ENCODE peak calls at places on chromosomes 11 and 22, in four cellular contexts. D is amniotic stem cell; U is RWPE1; I is stimulated activated CD4-positive, alpha-beta T cell treated with anti-CD3 and anti-CD28 coated beads, TNF-alpha, amount 100 ng/mL, for 1 hour. E is an unnamed sample.
A peak's percentile ranks its signal among the peaks of the same experiment; 100 is the strongest.

GRCh38 chr22:32044913-32045312 is 1.9 kb downstream of the SLC5A1 start:
- DNase-seq in U (no peak), I (no peak), D (no peak), E (no peak)

GRCh38 chr11:8099291-8099899 is 18.4 kb downstream of the TUB start:
- DNase-seq in U (peak; percentile 60), I (peak; percentile 19), D (peak; percentile 36), E (peak; percentile 86)

GRCh38 chr11:66315498-66315885 is 1.4 kb downstream of the CD248 start:
- DNase-seq in D (no peak), U (no peak), I (no peak), E (no peak)

GRCh38 chr22:42343551-42344081 is 73.2 kb upstream of the TCF20 start:
- DNase-seq in I (no peak), D (no peak), U (no peak), E (no peak)

GRCh38 chr11:82890002-82890341 is 10.3 kb downstream of the PRCP start:
- DNase-seq in I (no peak), U (no peak), D (no peak), E (no peak)

GRCh38 chr22:42171946-42172345 is 41.3 kb upstream of the CYP2D6 start:
- DNase-seq in I (no peak), D (no peak), U (no peak), E (no peak)

GRCh38 chr11:32099516-32099915 is 8.6 kb downstream of the RCN1 start:
- DNase-seq in U (no peak), D (no peak), I (no peak), E (no peak)

GRCh38 chr11:27471588-27472397 is 797 bp downstream of the LGR4 start:
- DNase-seq in D (no peak), U (no peak), I (no peak), E (peak; percentile 39)

GRCh38 chr11:119206512-119207299 is 567 bp downstream of the CBL start:
- DNase-seq in D (no peak), I (no peak), U (peak; percentile 34), E (peak; percentile 24)

GRCh38 chr11:115764172-115764571 is 260.0 kb upstream of the CADM1 start:
- DNase-seq in D (no peak), U (no peak), I (no peak), E (no peak)

GRCh38 chr11:68735125-68735524 is 16.2 kb downstream of the TESMIN start:
- DNase-seq in I (no peak), U (no peak), D (no peak), E (no peak)

E was measured in epithelial cell of esophagus.